ENCODE peak calls at places on chromosomes 12 and 14, in six cellular contexts. One of them, this sample, is unnamed.

GRCh38 chr12:101680647-101681046 is 16.8 kb upstream of the CHPT1 start:
- DNase-seq in H9: no peak
- DNase-seq in trophoblast cell: no peak
- DNase-seq in IMR-90: no peak
- DNase-seq in mesendoderm: no peak
- DNase-seq in mesenchymal stem cell: no peak
- DNase-seq in this sample: no peak

GRCh38 chr12:76143343-76144252 is 59.1 kb upstream of the NAP1L1 start:
- DNase-seq in H9: no peak
- DNase-seq in IMR-90: no peak
- DNase-seq in mesendoderm: no peak
- DNase-seq in mesenchymal stem cell: no peak
- DNase-seq in trophoblast cell: no peak
- DNase-seq in this sample: no peak

GRCh38 chr12:117240356-117240755 is 50.1 kb upstream of the FBXO21 start:
- DNase-seq in trophoblast cell: no peak
- DNase-seq in IMR-90: no peak
- DNase-seq in mesendoderm: no peak
- DNase-seq in H9: no peak
- DNase-seq in mesenchymal stem cell: no peak
- DNase-seq in this sample: no peak

GRCh38 chr14:45651906-45652305 is 398.9 kb upstream of the MIS18BP1 start:
- DNase-seq in mesenchymal stem cell: no peak
- DNase-seq in IMR-90: no peak
- DNase-seq in trophoblast cell: no peak
- DNase-seq in H9: no peak
- DNase-seq in mesendoderm: no peak
- DNase-seq in this sample: no peak

GRCh38 chr14:62168564-62169155 is 406.4 kb downstream of the SNAPC1 start:
- DNase-seq in H9: no peak
- DNase-seq in trophoblast cell: no peak
- DNase-seq in mesendoderm: peak; percentile 96
- DNase-seq in mesenchymal stem cell: no peak
- DNase-seq in IMR-90: no peak
- DNase-seq in this sample: no peak

GRCh38 chr12:52126050-52126604 is 46.6 kb downstream of the SMIM41 start:
- DNase-seq in IMR-90: no peak
- DNase-seq in mesendoderm: no peak
- DNase-seq in mesenchymal stem cell: no peak
- DNase-seq in trophoblast cell: no peak
- DNase-seq in H9: no peak
- DNase-seq in this sample: no peak

GRCh38 chr14:59428581-59429012 is 36.6 kb downstream of the GPR135 start:
- DNase-seq in H9: no peak
- DNase-seq in IMR-90: peak; percentile 83
- DNase-seq in trophoblast cell: no peak
- DNase-seq in mesendoderm: no peak
- DNase-seq in mesenchymal stem cell: peak; percentile 80
- DNase-seq in this sample: no peak

GRCh38 chr14:58151264-58151700 is 731 bp downstream of the ARMH4 start:
- DNase-seq in trophoblast cell: no peak
- DNase-seq in mesendoderm: peak; percentile 58
- DNase-seq in IMR-90: no peak
- DNase-seq in mesenchymal stem cell: peak; percentile 44
- DNase-seq in H9: peak; percentile 39
- DNase-seq in this sample: no peak

GRCh38 chr14:34983148-34983760 is 462 bp downstream of the SRP54 start:
- DNase-seq in H9: no peak
- DNase-seq in mesendoderm: no peak
- DNase-seq in mesenchymal stem cell: no peak
- DNase-seq in trophoblast cell: no peak
- DNase-seq in IMR-90: no peak
- DNase-seq in this sample: no peak

GRCh38 chr12:4112734-4113396 is 160.7 kb upstream of the CCND2 start:
- DNase-seq in mesendoderm: no peak
- DNase-seq in IMR-90: peak; percentile 25
- DNase-seq in mesenchymal stem cell: no peak
- DNase-seq in trophoblast cell: no peak
- DNase-seq in H9: peak; percentile 23
- DNase-seq in this sample: no peak

GRCh38 chr14:96631621-96632362 is 129.6 kb downstream of the PAPOLA start:
- DNase-seq in mesenchymal stem cell: no peak
- DNase-seq in IMR-90: no peak
- DNase-seq in H9: peak; percentile 26
- DNase-seq in mesendoderm: peak; percentile 6
- DNase-seq in trophoblast cell: no peak
- DNase-seq in this sample: peak; percentile 39

GRCh38 chr14:22841311-22841710 is 4.9 kb downstream of the MMP14 start:
- DNase-seq in mesenchymal stem cell: no peak
- DNase-seq in mesendoderm: no peak
- DNase-seq in H9: no peak
- DNase-seq in trophoblast cell: no peak
- DNase-seq in IMR-90: no peak
- DNase-seq in this sample: no peak

GRCh38 chr14:96086574-96087077 is 47.5 kb downstream of the C14orf132 start:
- DNase-seq in mesendoderm: no peak
- DNase-seq in trophoblast cell: peak; percentile 79
- DNase-seq in IMR-90: peak; percentile 25
- DNase-seq in H9: no peak
- DNase-seq in mesenchymal stem cell: no peak
- DNase-seq in this sample: no peak

GRCh38 chr14:61335049-61335448 is 13.7 kb downstream of the PRKCH start:
- DNase-seq in H9: no peak
- DNase-seq in mesenchymal stem cell: no peak
- DNase-seq in mesendoderm: no peak
- DNase-seq in IMR-90: no peak
- DNase-seq in trophoblast cell: no peak
- DNase-seq in this sample: no peak

GRCh38 chr14:95431199-95432145 is 85.0 kb downstream of the SYNE3 start:
- DNase-seq in H9: peak; percentile 63
- DNase-seq in mesendoderm: peak; percentile 71
- DNase-seq in IMR-90: peak; percentile 17
- DNase-seq in mesenchymal stem cell: peak; percentile 16
- DNase-seq in trophoblast cell: no peak
- DNase-seq in this sample: peak; percentile 63

GRCh38 chr12:26028953-26029740 is 70.7 kb downstream of the RASSF8 start:
- DNase-seq in mesenchymal stem cell: peak; percentile 57
- DNase-seq in H9: no peak
- DNase-seq in IMR-90: peak; percentile 67
- DNase-seq in mesendoderm: peak; percentile 48
- DNase-seq in trophoblast cell: peak; percentile 19
- DNase-seq in this sample: no peak

GRCh38 chr14:53786045-53786444 is 170.6 kb downstream of the BMP4 start:
- DNase-seq in mesenchymal stem cell: no peak
- DNase-seq in IMR-90: no peak
- DNase-seq in H9: no peak
- DNase-seq in mesendoderm: no peak
- DNase-seq in trophoblast cell: no peak
- DNase-seq in this sample: no peak

GRCh38 chr12:117151195-117152031 is 38.9 kb downstream of the FBXO21 start:
- DNase-seq in trophoblast cell: peak; percentile 68
- DNase-seq in mesenchymal stem cell: peak; percentile 57
- DNase-seq in IMR-90: peak; percentile 41
- DNase-seq in H9: peak; percentile 92
- DNase-seq in mesendoderm: peak; percentile 88
- DNase-seq in this sample: peak; percentile 44

GRCh38 chr12:57129311-57130288 is 1.3 kb downstream of the LRP1 start:
- DNase-seq in trophoblast cell: no peak
- DNase-seq in IMR-90: no peak
- DNase-seq in mesendoderm: peak; percentile 70
- DNase-seq in H9: peak; percentile 60
- DNase-seq in mesenchymal stem cell: peak; percentile 61
- DNase-seq in this sample: no peak

GRCh38 chr12:47156167-47156736 is 76.5 kb upstream of the AMIGO2 start:
- DNase-seq in H9: no peak
- DNase-seq in mesendoderm: peak; percentile 61
- DNase-seq in IMR-90: peak; percentile 52
- DNase-seq in trophoblast cell: peak; percentile 7
- DNase-seq in mesenchymal stem cell: peak; percentile 78
- DNase-seq in this sample: no peak

GRCh38 chr12:91413591-91413990 is 231.0 kb upstream of the DCN start:
- DNase-seq in mesendoderm: peak; percentile 47
- DNase-seq in IMR-90: no peak
- DNase-seq in mesenchymal stem cell: peak; percentile 21
- DNase-seq in H9: no peak
- DNase-seq in trophoblast cell: peak; percentile 49
- DNase-seq in this sample: no peak

GRCh38 chr14:105467942-105468471 is 6.6 kb upstream of the CRIP2 start:
- DNase-seq in IMR-90: no peak
- DNase-seq in H9: no peak
- DNase-seq in trophoblast cell: no peak
- DNase-seq in mesendoderm: no peak
- DNase-seq in mesenchymal stem cell: no peak
- DNase-seq in this sample: no peak

GRCh38 chr14:54834727-54835126 is 67.9 kb downstream of the GCH1 start:
- DNase-seq in mesenchymal stem cell: no peak
- DNase-seq in mesendoderm: no peak
- DNase-seq in IMR-90: no peak
- DNase-seq in trophoblast cell: no peak
- DNase-seq in H9: no peak
- DNase-seq in this sample: no peak

GRCh38 chr14:29462271-29462670 is 465.4 kb downstream of the PRKD1 start:
- DNase-seq in IMR-90: no peak
- DNase-seq in mesenchymal stem cell: no peak
- DNase-seq in H9: no peak
- DNase-seq in trophoblast cell: no peak
- DNase-seq in mesendoderm: no peak
- DNase-seq in this sample: no peak

DNA sequence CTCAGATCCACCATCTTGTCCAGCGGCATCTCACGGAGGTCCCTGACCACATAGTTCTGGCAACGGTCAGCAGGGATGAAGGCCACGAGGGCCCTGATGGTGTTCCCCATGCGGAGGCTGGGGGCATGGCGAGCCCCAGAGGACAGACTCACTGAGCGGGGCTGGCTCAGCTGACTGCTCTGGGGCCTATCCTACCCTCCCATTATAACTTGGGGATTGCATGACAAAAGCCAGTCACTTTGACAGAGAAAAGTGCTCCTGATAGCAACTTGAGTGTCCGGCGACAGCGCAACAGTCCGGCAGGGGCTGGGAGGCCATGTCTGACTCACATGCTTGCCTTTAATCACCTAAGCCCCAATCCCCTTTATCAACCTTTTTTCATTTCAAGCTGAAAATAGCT is at the start of gene LRRC10:
- DNase-seq in H9: no peak
- DNase-seq in IMR-90: no peak
- DNase-seq in mesenchymal stem cell: no peak
- DNase-seq in trophoblast cell: no peak
- DNase-seq in mesendoderm: no peak
- DNase-seq in this sample: no peak
- H2AK5ac ChIP-seq in H9: no peak within 1 kb of the TSS
- H2AK5ac ChIP-seq in IMR-90: no peak within 1 kb of the TSS
- H2AK5ac ChIP-seq in mesenchymal stem cell: no peak within 1 kb of the TSS
- H2AK5ac ChIP-seq in trophoblast cell: no peak within 1 kb of the TSS
- H2AK5ac ChIP-seq in mesendoderm: no peak within 1 kb of the TSS
- H2AK5ac ChIP-seq in this sample: no peak within 1 kb of the TSS

DNA sequence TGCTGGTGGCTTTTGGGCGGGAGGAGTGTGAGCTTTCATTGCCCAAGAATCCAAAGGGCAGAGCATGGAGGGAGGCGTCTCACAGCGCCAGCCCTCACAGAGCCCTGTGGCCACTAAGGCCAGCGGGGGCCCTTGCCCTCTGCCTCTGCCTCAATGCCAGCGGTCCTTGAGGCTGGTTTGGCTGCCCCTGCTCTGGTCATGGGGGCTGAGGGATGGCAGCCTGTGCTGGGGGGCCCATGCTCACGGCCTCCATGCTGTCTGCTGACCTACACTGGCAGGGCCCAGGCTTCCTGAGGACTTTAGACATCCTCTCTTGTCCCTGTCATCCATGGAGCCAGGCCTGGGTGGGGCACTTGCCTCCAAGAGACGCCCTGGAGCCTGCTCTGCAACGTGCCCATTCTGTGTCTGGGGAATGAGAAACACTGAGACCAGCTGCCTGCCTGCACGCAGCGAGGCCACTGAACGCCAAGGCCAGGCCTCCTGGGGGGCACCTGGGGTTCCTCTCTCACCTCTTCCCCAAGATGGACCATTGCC is 143.4 kb downstream of the KIF26A start:
- DNase-seq in H9: peak; percentile 18
- DNase-seq in IMR-90: no peak
- DNase-seq in mesenchymal stem cell: no peak
- DNase-seq in mesendoderm: no peak
- DNase-seq in trophoblast cell: no peak
- DNase-seq in this sample: no peak
- H2AK5ac ChIP-seq in H9: no peak overlapping the region
- H2AK5ac ChIP-seq in IMR-90: no peak overlapping the region
- H2AK5ac ChIP-seq in mesenchymal stem cell: no peak overlapping the region
- H2AK5ac ChIP-seq in mesendoderm: no peak overlapping the region
- H2AK5ac ChIP-seq in trophoblast cell: no peak overlapping the region
- H2AK5ac ChIP-seq in this sample: no peak overlapping the region

GRCh38 chr12:98593351-98594049 is at the start of gene SLC25A3:
- DNase-seq in trophoblast cell: peak; percentile 98
- DNase-seq in IMR-90: peak; percentile 98
- DNase-seq in mesenchymal stem cell: peak; percentile 98
- DNase-seq in H9: peak; percentile 98
- DNase-seq in mesendoderm: peak; percentile 99
- DNase-seq in this sample: peak; percentile 90
- H2AK5ac ChIP-seq in trophoblast cell: peak within 1 kb of the TSS; percentile 99
- H2AK5ac ChIP-seq in IMR-90: peak within 1 kb of the TSS; percentile 90
- H2AK5ac ChIP-seq in mesenchymal stem cell: peak within 1 kb of the TSS; percentile 86
- H2AK5ac ChIP-seq in H9: no peak within 1 kb of the TSS
- H2AK5ac ChIP-seq in mesendoderm: peak within 1 kb of the TSS; percentile 40
- H2AK5ac ChIP-seq in this sample: no peak within 1 kb of the TSS

GRCh38 chr12:130649101-130649571 is 67.0 kb downstream of the RIMBP2 start:
- DNase-seq in IMR-90: no peak
- DNase-seq in mesenchymal stem cell: no peak
- DNase-seq in H9: no peak
- DNase-seq in mesendoderm: no peak
- DNase-seq in trophoblast cell: no peak
- DNase-seq in this sample: no peak

GRCh38 chr12:130651188-130651587 is 64.9 kb downstream of the RIMBP2 start:
- DNase-seq in trophoblast cell: no peak
- DNase-seq in IMR-90: no peak
- DNase-seq in mesendoderm: no peak
- DNase-seq in H9: no peak
- DNase-seq in mesenchymal stem cell: no peak
- DNase-seq in this sample: no peak

GRCh38 chr12:130650131-130650530 is 66.0 kb downstream of the RIMBP2 start:
- DNase-seq in H9: no peak
- DNase-seq in mesenchymal stem cell: no peak
- DNase-seq in mesendoderm: no peak
- DNase-seq in trophoblast cell: no peak
- DNase-seq in IMR-90: no peak
- DNase-seq in this sample: no peak

GRCh38 chr12:130647814-130648213 is 68.3 kb downstream of the RIMBP2 start:
- DNase-seq in mesendoderm: no peak
- DNase-seq in H9: no peak
- DNase-seq in trophoblast cell: no peak
- DNase-seq in mesenchymal stem cell: no peak
- DNase-seq in IMR-90: no peak
- DNase-seq in this sample: no peak

DNA sequence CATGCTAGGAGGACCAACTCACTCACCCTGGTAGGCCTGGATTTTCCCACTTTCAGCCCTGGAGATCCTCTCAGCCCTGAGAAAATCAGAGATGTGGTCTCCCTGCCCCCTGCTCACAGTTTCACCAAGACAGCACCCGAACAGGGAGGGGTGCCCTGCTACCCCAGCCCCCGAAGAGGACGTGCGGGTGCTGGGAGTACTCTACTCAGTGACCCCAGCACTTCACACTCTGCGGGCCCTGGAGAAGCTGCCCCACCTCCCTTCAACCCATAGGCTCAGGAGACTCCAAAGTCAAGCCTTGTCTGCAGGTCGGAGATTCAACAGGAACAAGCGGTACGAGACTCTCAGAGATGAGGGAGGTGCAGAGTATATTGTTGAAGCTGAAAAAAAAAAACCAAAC is 66.5 kb downstream of the RIMBP2 start:
- DNase-seq in mesendoderm: no peak
- DNase-seq in trophoblast cell: no peak
- DNase-seq in H9: no peak
- DNase-seq in IMR-90: no peak
- DNase-seq in mesenchymal stem cell: no peak
- DNase-seq in this sample: no peak
- H2AK5ac ChIP-seq in mesendoderm: no peak overlapping the region
- H2AK5ac ChIP-seq in trophoblast cell: no peak overlapping the region
- H2AK5ac ChIP-seq in H9: no peak overlapping the region
- H2AK5ac ChIP-seq in IMR-90: no peak overlapping the region
- H2AK5ac ChIP-seq in mesenchymal stem cell: no peak overlapping the region
- H2AK5ac ChIP-seq in this sample: no peak overlapping the region